ENCODE peak calls at places on chromosomes 2 and 18, in six cellular contexts. P, T, E, X, L and I are unnamed samples.

GRCh38 chr18:23365602-23366001 is 87.5 kb upstream of the RIOK3 start:
- DNase-seq in P (no peak), T (no peak), E (peak), X (peak), L (no peak), I (peak)

GRCh38 chr2:106053116-106053515 is 141.0 kb downstream of the UXS1 start:
- DNase-seq in P (no peak), T (no peak), E (peak), X (peak), L (no peak), I (peak)

GRCh38 chr2:98835831-98836385 is 100.1 kb downstream of the CRACDL start:
- DNase-seq in P (no peak), T (no peak), E (no peak), X (no peak), L (no peak), I (no peak)

GRCh38 chr2:36570416-36570815 is 27.6 kb downstream of the FEZ2 start:
- DNase-seq in P (no peak), T (no peak), E (peak), X (peak), L (no peak), I (no peak)

GRCh38 chr2:129174143-129174542 is 805.3 kb upstream of the RAB6C start:
- DNase-seq in P (no peak), T (no peak), E (no peak), X (no peak), L (no peak), I (no peak)

GRCh38 chr18:4250141-4250540 is 205.0 kb downstream of the DLGAP1 start:
- DNase-seq in P (no peak), T (no peak), E (no peak), X (no peak), L (no peak), I (no peak)

GRCh38 chr18:36662000-36662399 is 166.8 kb downstream of the TPGS2 start:
- DNase-seq in P (no peak), T (no peak), E (peak), X (peak), L (no peak), I (no peak)

GRCh38 chr2:121147766-121148165 is 137.2 kb downstream of the TFCP2L1 start:
- DNase-seq in P (no peak), T (no peak), E (no peak), X (no peak), L (no peak), I (no peak)

GRCh38 chr2:192669505-192670082 is 474.9 kb upstream of the TMEFF2 start:
- DNase-seq in P (no peak), T (no peak), E (no peak), X (no peak), L (no peak), I (no peak)

GRCh38 chr2:164697688-164698290 is 76.5 kb upstream of the GRB14 start:
- DNase-seq in P (no peak), T (no peak), E (peak), X (peak), L (no peak), I (no peak)

GRCh38 chr2:20168048-20168726 is 56.7 kb downstream of the SDC1 start:
- DNase-seq in P (no peak), T (no peak), E (no peak), X (no peak), L (no peak), I (no peak)

GRCh38 chr2:20167356-20167755 is 57.6 kb downstream of the SDC1 start:
- DNase-seq in P (peak), T (no peak), E (no peak), X (no peak), L (no peak), I (no peak)

GRCh38 chr2:20164061-20164733 is 60.7 kb downstream of the SDC1 start:
- DNase-seq in P (peak), T (no peak), E (no peak), X (no peak), L (peak), I (no peak)

GRCh38 chr2:20165677-20166509 is 59.0 kb downstream of the SDC1 start:
- DNase-seq in P (no peak), T (no peak), E (no peak), X (no peak), L (peak), I (no peak)

DNA sequence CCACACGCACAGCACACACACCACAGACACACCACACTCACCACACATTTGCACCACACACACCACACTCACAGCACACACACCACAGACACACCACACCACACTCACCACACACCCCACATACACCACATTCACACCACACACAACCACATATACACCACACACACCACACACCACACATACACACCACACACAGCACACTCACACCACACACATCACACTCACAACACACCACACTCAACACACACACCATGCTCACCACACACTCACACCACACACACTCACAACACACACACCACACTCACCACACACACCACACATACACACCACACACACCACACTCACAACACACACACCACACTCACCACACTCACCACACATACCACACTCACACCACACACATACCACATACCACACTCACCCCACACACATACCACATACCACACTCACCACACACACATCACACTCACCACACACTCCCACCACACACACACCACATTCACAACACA is 60.1 kb downstream of the SDC1 start:
- DNase-seq in P (peak), T (no peak), E (no peak), X (no peak), L (peak), I (no peak)
- H3K4me3 ChIP-seq in P (no peak), T (no peak), E (no peak), X (no peak), L (no peak), I (no peak)

GRCh38 chr2:88813612-88814011 is 122.1 kb downstream of the RPIA start:
- DNase-seq in P (no peak), T (no peak), E (no peak), X (no peak), L (no peak), I (no peak)
- TF ChIP-seq CTCF in P (no peak), T (peak), E (no peak), X (no peak), L (peak), I (no peak)

GRCh38 chr18:74456409-74457042 is 582 bp downstream of the DIPK1C start:
- DNase-seq in P (no peak), T (no peak), E (no peak), X (no peak), L (no peak), I (no peak)

GRCh38 chr18:74455386-74455785 is 1.7 kb downstream of the DIPK1C start:
- DNase-seq in P (no peak), T (no peak), E (no peak), X (no peak), L (no peak), I (no peak)

GRCh38 chr18:74456017-74456408 is 1.1 kb downstream of the DIPK1C start:
- DNase-seq in P (no peak), T (no peak), E (no peak), X (no peak), L (no peak), I (no peak)

GRCh38 chr18:74457743-74458465 is 796 bp upstream of the DIPK1C start:
- DNase-seq in P (no peak), T (no peak), E (no peak), X (no peak), L (no peak), I (no peak)

GRCh38 chr18:74457043-74457742 is at the start of gene DIPK1C:
- DNase-seq in P (no peak), T (no peak), E (no peak), X (no peak), L (no peak), I (no peak)
- H3K4me3 ChIP-seq in P (no peak), T (peak), E (no peak), X (no peak), L (peak), I (no peak)

DNA sequence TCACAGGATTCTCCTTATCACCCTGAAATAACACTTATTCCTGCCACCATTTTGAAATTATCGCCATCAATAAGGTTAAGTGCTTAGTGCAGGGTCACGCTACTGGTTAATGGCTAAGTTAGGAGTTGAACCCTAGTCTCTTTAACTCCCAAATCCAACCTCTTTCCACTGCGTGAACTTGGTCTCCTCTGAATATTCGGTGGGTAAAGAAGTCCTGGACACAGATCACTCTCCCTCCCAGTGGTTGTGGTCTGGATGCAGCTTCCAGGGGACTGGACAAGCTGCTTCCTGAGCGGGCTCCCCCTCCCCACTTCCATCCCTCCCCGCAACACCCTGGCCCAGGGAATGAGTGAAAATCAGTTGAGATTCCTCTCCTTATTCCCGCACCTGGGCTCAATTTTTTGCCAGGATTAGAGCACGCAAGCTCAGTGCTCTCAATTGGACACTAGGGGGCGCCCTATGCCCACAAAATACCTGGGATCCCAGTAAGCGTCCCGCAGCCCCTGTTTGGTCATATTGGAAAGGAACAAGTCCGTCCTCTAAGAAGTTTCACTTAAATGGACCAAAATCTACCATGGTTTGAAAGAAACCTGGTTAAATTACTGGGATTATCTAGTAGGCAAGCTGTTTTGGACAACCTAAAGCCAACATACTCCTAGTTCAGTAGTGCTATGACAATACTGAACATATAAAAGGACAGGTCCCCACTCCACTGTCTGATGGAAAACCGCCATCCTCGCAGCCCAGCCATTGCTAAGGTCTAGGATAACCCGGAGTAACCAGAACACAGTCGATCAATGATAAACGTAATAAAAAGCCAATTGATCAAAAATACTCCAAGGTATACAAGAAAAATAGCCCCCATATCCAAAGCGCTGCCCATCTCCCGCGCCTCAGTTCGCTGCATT is 40.4 kb downstream of the DHRS9 start:
- DNase-seq in P (peak), T (peak), E (peak), X (peak), L (peak), I (peak)
- TF ChIP-seq CTCF in P (peak), T (peak), E (peak), X (peak), L (peak), I (peak)

GRCh38 chr2:51919395-51919794 is 887.5 kb upstream of the NRXN1 start:
- DNase-seq in P (no peak), T (no peak), E (peak), X (peak), L (no peak), I (no peak)
- H3K4me3 ChIP-seq in P (no peak), T (no peak), E (no peak), X (no peak), L (no peak), I (no peak)

GRCh38 chr2:104733544-104733943 is 120.4 kb upstream of the POU3F3 start:
- DNase-seq in P (peak), T (no peak), E (no peak), X (no peak), L (no peak), I (no peak)
- TF ChIP-seq CTCF in P (no peak), T (peak), E (no peak), X (no peak), L (peak), I (no peak)

GRCh38 chr2:43131890-43132522 is 94.4 kb downstream of the ZFP36L2 start:
- DNase-seq in P (no peak), T (no peak), E (no peak), X (no peak), L (no peak), I (no peak)
- H3K4me3 ChIP-seq in P (no peak), T (no peak), E (no peak), X (no peak), L (no peak), I (no peak)

GRCh38 chr18:33317640-33318039 is 122.9 kb downstream of the CCDC178 start:
- DNase-seq in P (no peak), T (no peak), E (no peak), X (no peak), L (no peak), I (no peak)

DNA sequence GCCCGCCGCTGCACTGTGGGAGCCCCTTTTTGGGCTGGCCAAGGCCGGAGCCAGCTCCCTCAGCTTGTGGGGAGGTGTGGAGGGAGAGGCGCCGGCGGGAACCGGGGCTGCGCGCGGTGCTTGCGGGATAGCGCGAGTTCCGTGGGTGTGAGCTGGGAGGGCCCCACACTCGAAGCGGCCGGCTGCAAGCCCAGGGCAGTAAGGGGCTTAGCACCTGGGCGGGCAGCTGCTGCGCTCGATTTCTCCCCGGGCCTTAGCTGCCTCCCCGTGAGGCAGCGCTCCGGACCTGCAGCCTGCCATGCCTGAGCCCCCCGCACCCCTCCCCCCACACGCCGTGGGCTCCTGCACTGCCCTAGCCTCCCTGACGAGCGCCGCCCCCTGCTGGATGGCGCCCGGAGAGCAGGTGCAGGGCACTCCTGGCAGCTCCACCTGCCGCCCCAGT is 124.4 kb downstream of the CCDC178 start:
- DNase-seq in P (no peak), T (no peak), E (no peak), X (no peak), L (peak), I (no peak)
- TF ChIP-seq CTCF in P (no peak), T (no peak), E (no peak), X (no peak), L (no peak), I (no peak)

GRCh38 chr18:46362533-46362932 is 258.3 kb downstream of the HAUS1 start:
- DNase-seq in P (no peak), T (no peak), E (no peak), X (no peak), L (no peak), I (no peak)

GRCh38 chr18:46366211-46366610 is 262.0 kb downstream of the HAUS1 start:
- DNase-seq in P (no peak), T (no peak), E (no peak), X (no peak), L (no peak), I (no peak)

GRCh38 chr18:46366977-46367376 is 262.8 kb downstream of the HAUS1 start:
- DNase-seq in P (no peak), T (no peak), E (no peak), X (no peak), L (no peak), I (no peak)

GRCh38 chr18:46360841-46361240 is 256.7 kb downstream of the HAUS1 start:
- DNase-seq in P (no peak), T (no peak), E (no peak), X (no peak), L (no peak), I (no peak)

GRCh38 chr18:46364048-46364447 is 259.9 kb downstream of the HAUS1 start:
- DNase-seq in P (no peak), T (no peak), E (no peak), X (no peak), L (no peak), I (no peak)
- H3K4me3 ChIP-seq in P (no peak), T (no peak), E (no peak), X (no peak), L (no peak), I (no peak)